ENCODE peak calls at places on chromosome 19, in ten cellular contexts. G is CD4-positive, CD25-positive, alpha-beta regulatory T cell; Y is CD8-positive, alpha-beta T cell; U is left lung; S is kidney epithelial cell; D is tibial artery; O is heart left ventricle; C is uterus; V is upper lobe of left lung; T is mesendoderm. E is an unnamed sample.

GRCh38 chr19:3733549-3734309 is 25.5 kb downstream of the TJP3 start:
- DNase-seq in G (no peak), Y (no peak), U (no peak), S (no peak), D (no peak), O (no peak), C (no peak), V (no peak), T (no peak), E (peak; percentile 3)

GRCh38 chr19:28940751-28941500 is 272.0 kb downstream of the UQCRFS1 start:
- DNase-seq in G (no peak), Y (no peak), U (no peak), S (no peak), D (no peak), O (no peak), C (no peak), V (no peak), T (no peak), E (peak; percentile 86)

GRCh38 chr19:38869160-38869835 is 8.8 kb downstream of the RINL start:
- DNase-seq in G (peak; percentile 26), Y (peak; percentile 66), U (no peak), S (no peak), D (no peak), O (no peak), C (no peak), V (peak; percentile 58), T (peak; percentile 11), E (no peak)

GRCh38 chr19:19460258-19460731 is 54.8 kb downstream of the GATAD2A start:
- DNase-seq in G (no peak), Y (no peak), U (no peak), S (no peak), D (no peak), O (no peak), C (no peak), V (no peak), T (no peak), E (no peak)

GRCh38 chr19:16222806-16223205 is 25.1 kb downstream of the AP1M1 start:
- DNase-seq in G (no peak), Y (no peak), U (no peak), S (no peak), D (no peak), O (no peak), C (no peak), V (no peak), T (no peak), E (no peak)

GRCh38 chr19:29880498-29881081 is 61.4 kb upstream of the URI1 start:
- DNase-seq in G (no peak), Y (no peak), U (no peak), S (no peak), D (no peak), O (no peak), C (no peak), V (no peak), T (no peak), E (no peak)

GRCh38 chr19:19461671-19462622 is 53.4 kb downstream of the TSSK6 start:
- DNase-seq in G (no peak), Y (no peak), U (peak; percentile 60), S (no peak), D (peak; percentile 44), O (peak; percentile 82), C (peak; percentile 49), V (peak; percentile 58), T (peak; percentile 96), E (no peak)

GRCh38 chr19:12796146-12797071 is 5.1 kb downstream of the JUNB start:
- DNase-seq in G (peak; percentile 67), Y (peak; percentile 88), U (peak; percentile 80), S (no peak), D (no peak), O (peak; percentile 87), C (peak; percentile 75), V (peak; percentile 83), T (peak; percentile 94), E (peak; percentile 81)

GRCh38 chr19:55447421-55448174 is 4.5 kb upstream of the SHISA7 start:
- DNase-seq in G (no peak), Y (no peak), U (no peak), S (no peak), D (no peak), O (no peak), C (no peak), V (no peak), T (peak; percentile 62), E (peak; percentile 99)

GRCh38 chr19:16048583-16048982 is 27.7 kb upstream of the TPM4 start:
- DNase-seq in G (no peak), Y (no peak), U (no peak), S (no peak), D (no peak), O (no peak), C (no peak), V (no peak), T (no peak), E (no peak)

GRCh38 chr19:1363599-1363998 is 20.1 kb upstream of the NDUFS7 start:
- DNase-seq in G (no peak), Y (peak; percentile 62), U (no peak), S (no peak), D (no peak), O (no peak), C (no peak), V (no peak), T (no peak), E (no peak)

GRCh38 chr19:1360126-1360817 is 23.4 kb upstream of the NDUFS7 start:
- DNase-seq in G (no peak), Y (no peak), U (no peak), S (no peak), D (no peak), O (no peak), C (no peak), V (no peak), T (no peak), E (no peak)

GRCh38 chr19:1362385-1363257 is 21.1 kb upstream of the NDUFS7 start:
- DNase-seq in G (no peak), Y (no peak), U (no peak), S (no peak), D (no peak), O (no peak), C (no peak), V (no peak), T (no peak), E (no peak)

GRCh38 chr19:1361601-1362384 is 21.9 kb upstream of the NDUFS7 start:
- DNase-seq in G (no peak), Y (no peak), U (no peak), S (peak; percentile 42), D (no peak), O (no peak), C (no peak), V (no peak), T (no peak), E (no peak)

DNA sequence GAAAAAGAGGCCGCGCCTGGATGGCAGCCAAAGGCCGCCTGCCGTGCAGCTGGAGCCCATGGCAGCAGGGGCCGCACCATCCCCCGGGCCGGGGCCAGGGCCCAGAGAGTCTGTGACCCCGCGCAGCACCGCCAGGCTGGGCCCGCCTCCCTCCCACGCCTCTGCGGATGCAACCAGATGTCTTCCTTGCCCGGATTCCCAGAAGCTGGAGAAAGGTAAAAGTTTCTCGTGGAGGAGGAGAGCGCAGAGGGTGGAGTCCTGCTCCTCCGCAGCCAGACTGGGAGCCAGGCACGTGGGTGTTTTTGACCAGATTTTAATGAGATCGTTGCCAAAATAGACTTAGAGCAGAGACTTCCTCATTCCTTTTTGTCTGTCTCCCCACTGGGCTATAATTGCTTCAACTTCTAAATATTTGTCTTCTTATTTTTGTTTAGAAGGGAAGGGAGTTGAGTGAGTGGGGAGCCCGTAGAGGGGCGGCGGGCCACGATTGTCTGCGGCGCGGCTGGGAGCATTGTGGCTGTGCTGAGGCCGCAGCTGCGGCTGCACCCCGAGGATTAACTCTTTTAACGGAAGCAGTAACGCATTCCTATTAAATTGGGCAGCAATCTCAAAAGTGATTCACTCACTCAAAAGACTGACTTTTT is 22.8 kb upstream of the NDUFS7 start:
- DNase-seq in G (no peak), Y (no peak), U (peak; percentile 49), S (no peak), D (peak; percentile 52), O (peak; percentile 85), C (peak; percentile 78), V (no peak), T (no peak), E (peak; percentile 96)
- H3K4me3 ChIP-seq in G (no peak overlapping the region), Y (no peak overlapping the region), U (peak overlapping the region; percentile 10), S (no peak overlapping the region), D (peak overlapping the region; percentile 36), O (peak overlapping the region; percentile 37), C (peak overlapping the region; percentile 11), V (peak overlapping the region; percentile 29), T (no peak overlapping the region), E (peak overlapping the region; percentile 36)

GRCh38 chr19:6751189-6751588 is 11.7 kb downstream of the TRIP10 start:
- DNase-seq in G (no peak), Y (no peak), U (no peak), S (no peak), D (no peak), O (no peak), C (no peak), V (no peak), T (no peak), E (no peak)
- H3K36me3 ChIP-seq in G (peaks cover 24% of the 10 kb centered on the region), Y (peaks cover 23% of the 10 kb centered on the region), U (no peaks in the 10 kb centered on the region), S (no peaks in the 10 kb centered on the region), D (peaks cover 65% of the 10 kb centered on the region), O (peaks cover 65% of the 10 kb centered on the region), C (no peaks in the 10 kb centered on the region), V (peaks cover 78% of the 10 kb centered on the region), T (peaks cover 23% of the 10 kb centered on the region), E (peaks cover 18% of the 10 kb centered on the region)

DNA sequence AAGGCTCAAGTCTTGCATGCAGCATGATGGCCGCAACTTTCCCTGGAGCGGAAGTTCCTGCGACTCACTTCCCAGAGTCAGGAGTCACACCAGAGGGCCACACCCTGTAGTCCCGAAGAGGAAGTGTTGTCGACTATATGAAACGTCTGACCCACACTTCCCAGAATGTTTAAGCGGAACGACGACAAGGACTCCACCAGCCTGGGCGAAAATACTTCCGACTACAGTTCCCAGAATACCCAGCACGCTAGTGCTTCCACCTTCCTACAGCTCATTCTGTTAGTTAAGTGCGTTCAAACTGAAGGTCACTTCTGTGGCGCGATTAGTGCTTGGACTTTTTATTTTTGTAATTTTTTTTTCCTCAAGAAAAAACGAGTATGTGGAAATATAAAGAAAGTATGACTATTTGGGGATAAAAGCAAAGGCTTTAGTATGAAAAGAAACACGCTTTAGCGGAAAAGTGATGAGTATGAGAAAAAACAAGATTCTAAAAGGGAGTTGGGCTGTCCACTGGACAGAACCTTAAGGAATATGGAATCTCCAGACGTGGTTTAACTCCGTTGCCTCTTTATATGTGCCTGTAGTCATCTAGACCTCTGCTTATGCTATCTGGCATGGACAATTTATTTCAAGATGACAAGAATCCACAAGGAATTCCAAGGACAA is 15.5 kb upstream of the ZNF112 start:
- DNase-seq in G (no peak), Y (no peak), U (no peak), S (no peak), D (no peak), O (no peak), C (no peak), V (no peak), T (no peak), E (no peak)
- H3K4me3 ChIP-seq in G (no peak overlapping the region), Y (no peak overlapping the region), U (no peak overlapping the region), S (no peak overlapping the region), D (no peak overlapping the region), O (no peak overlapping the region), C (no peak overlapping the region), V (no peak overlapping the region), T (no peak overlapping the region), E (no peak overlapping the region)

DNA sequence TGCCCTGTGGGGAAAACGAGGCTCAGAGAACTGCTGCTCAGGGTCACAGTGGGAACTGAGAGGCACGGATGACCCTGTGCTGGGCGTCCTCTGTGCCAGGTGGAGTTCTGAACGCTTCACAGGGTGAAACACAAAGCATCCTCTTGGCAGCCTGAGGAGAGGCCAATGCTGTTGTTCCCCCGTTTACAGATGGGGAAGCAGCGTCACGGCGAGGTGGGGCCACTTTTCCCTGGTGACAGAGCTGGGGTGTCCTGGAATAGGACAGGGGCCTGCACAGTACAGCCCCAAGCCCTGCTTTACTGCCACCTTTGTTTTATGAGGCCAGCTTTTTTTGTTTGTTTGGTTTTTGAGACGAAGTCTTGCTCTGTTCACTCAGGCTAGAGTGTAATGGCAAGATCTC is 22.2 kb downstream of the DHX34 start:
- DNase-seq in G (no peak), Y (no peak), U (no peak), S (no peak), D (no peak), O (no peak), C (no peak), V (no peak), T (no peak), E (no peak)
- H3K36me3 ChIP-seq in G (peaks cover 54% of the 10 kb centered on the region), Y (peaks cover 52% of the 10 kb centered on the region), U (no peaks in the 10 kb centered on the region), S (peaks cover 1% of the 10 kb centered on the region), D (peaks cover 84% of the 10 kb centered on the region), O (peaks cover 91% of the 10 kb centered on the region), C (no peaks in the 10 kb centered on the region), V (peaks cover 93% of the 10 kb centered on the region), T (peaks cover 8% of the 10 kb centered on the region), E (peaks cover 88% of the 10 kb centered on the region)

E was measured in MG63.